ENCODE peak calls at places on chromosome 16, in ten cellular contexts. C is LoVo; E is left ventricle myocardium superior; Z is fibroblast of the conjunctiva; I is lung microvascular endothelial cell; G is NCI-H1092; W is NCI-H460; Y is RPMI7951; L is stimulated activated CD4-positive, alpha-beta T cell treated with anti-CD3 and anti-CD28 coated beads, Interleukin-2, amount 100 ng/mL, for 48 hours; M is HFFc6. R is an unnamed sample.

GRCh38 chr16:84119368-84119767 is 2.6 kb upstream of the MBTPS1 start:
- DNase-seq in M (no peak), I (no peak), W (no peak), L (no peak), G (no peak), Z (no peak), Y (no peak), C (no peak), E (no peak), R (no peak)

GRCh38 chr16:63018581-63019223 is 982.5 kb upstream of the CDH8 start:
- DNase-seq in I (no peak), C (no peak), E (no peak), Z (no peak), W (no peak), G (no peak), L (no peak), Y (no peak), M (no peak), R (no peak)

GRCh38 chr16:81526935-81527334 is 82.3 kb downstream of the CMIP start:
- DNase-seq in G (no peak), C (no peak), W (no peak), Z (peak; percentile 66), Y (no peak), M (no peak), I (peak; percentile 63), E (peak; percentile 69), L (no peak), R (no peak)

GRCh38 chr16:88807626-88808453 is 3.9 kb downstream of the APRT start:
- DNase-seq in W (no peak), I (no peak), Y (no peak), Z (no peak), E (no peak), M (no peak), L (no peak), G (no peak), C (no peak), R (no peak)

GRCh38 chr16:23071202-23072083 is 77.8 kb downstream of the USP31 start:
- DNase-seq in Y (no peak), G (no peak), W (no peak), L (no peak), C (no peak), M (peak; percentile 53), I (peak; percentile 68), Z (no peak), E (peak; percentile 52), R (no peak)

GRCh38 chr16:49089533-49089932 is 192.1 kb downstream of the CBLN1 start:
- DNase-seq in Y (no peak), G (no peak), E (no peak), M (no peak), Z (no peak), W (no peak), I (no peak), L (no peak), C (no peak), R (no peak)

GRCh38 chr16:88833086-88833485 is 21.4 kb upstream of the APRT start:
- DNase-seq in G (no peak), W (no peak), M (no peak), I (no peak), Z (no peak), Y (no peak), E (no peak), C (no peak), L (no peak), R (no peak)

GRCh38 chr16:80197790-80198201 is 343.0 kb upstream of the DYNLRB2 start:
- DNase-seq in I (peak; percentile 80), M (peak; percentile 92), Z (peak; percentile 63), E (no peak), L (no peak), W (peak; percentile 88), Y (peak; percentile 90), G (no peak), C (peak; percentile 20), R (no peak)

GRCh38 chr16:89961920-89962319 is 13.4 kb downstream of the DEF8 start:
- DNase-seq in Y (no peak), L (no peak), I (no peak), M (no peak), Z (no peak), C (no peak), W (no peak), E (no peak), G (no peak), R (no peak)

GRCh38 chr16:81181013-81181720 is 57.3 kb upstream of the BCO1 start:
- DNase-seq in L (no peak), M (peak; percentile 98), W (peak; percentile 92), Y (peak; percentile 99), E (peak; percentile 83), G (no peak), C (peak; percentile 72), I (peak; percentile 83), Z (peak; percentile 93), R (peak; percentile 53)

R was measured in retina.